ENCODE peak calls at places on chromosomes 16 and 17, in seven cellular contexts. Q is OCI-LY7, H is Peyer's patch, D is AG04449, W is BJ, K is GM23338, P is MM.1S. S is an unnamed sample.
A peak's percentile ranks its signal among the peaks of the same experiment; 100 is the strongest.

GRCh38 chr17:75130632-75131277 is 787 bp downstream of the NT5C start:
- DNase-seq in Q (peak; percentile 82), H (peak; percentile 46), D (no peak), W (no peak), K (peak; percentile 91), P (no peak), S (no peak)

GRCh38 chr16:10694830-10695229 is at the start of gene TEKT5:
- DNase-seq in Q (no peak), H (no peak), D (no peak), W (no peak), K (no peak), P (no peak), S (no peak)

GRCh38 chr17:38600416-38600815 is 5.3 kb downstream of the SRCIN1 start:
- DNase-seq in Q (no peak), H (no peak), D (no peak), W (no peak), K (no peak), P (no peak), S (no peak)

GRCh38 chr16:67177743-67178699 is 5.7 kb downstream of the MATCAP1 start:
- DNase-seq in Q (peak; percentile 53), H (peak; percentile 46), D (no peak), W (no peak), K (peak; percentile 98), P (peak; percentile 82), S (no peak)

GRCh38 chr16:4115209-4115940 is 867 bp downstream of the ADCY9 start:
- DNase-seq in Q (no peak), H (peak; percentile 34), D (no peak), W (no peak), K (peak; percentile 71), P (no peak), S (no peak)

GRCh38 chr17:70654706-70655105 is 485.4 kb downstream of the KCNJ2 start:
- DNase-seq in Q (no peak), H (no peak), D (no peak), W (no peak), K (no peak), P (no peak), S (no peak)

GRCh38 chr17:13541032-13541480 is 60.7 kb downstream of the HS3ST3A1 start:
- DNase-seq in Q (no peak), H (no peak), D (peak; percentile 95), W (peak; percentile 85), K (no peak), P (no peak), S (peak; percentile 95)

GRCh38 chr16:15482068-15482747 is 47.8 kb downstream of the BMERB1 start:
- DNase-seq in Q (no peak), H (no peak), D (peak; percentile 78), W (peak; percentile 89), K (peak; percentile 75), P (no peak), S (peak; percentile 23)

GRCh38 chr17:17084317-17084835 is 42.1 kb downstream of the MPRIP start:
- DNase-seq in Q (no peak), H (no peak), D (no peak), W (no peak), K (no peak), P (no peak), S (no peak)

GRCh38 chr16:86158688-86159360 is 259.9 kb downstream of the IRF8 start:
- DNase-seq in Q (peak; percentile 40), H (no peak), D (no peak), W (no peak), K (peak; percentile 50), P (no peak), S (no peak)

GRCh38 chr16:8510160-8510559 is 80.2 kb downstream of the TMEM114 start:
- DNase-seq in Q (no peak), H (no peak), D (no peak), W (no peak), K (no peak), P (no peak), S (no peak)

GRCh38 chr16:72749091-72749490 is 298.8 kb downstream of the ZFHX3 start:
- DNase-seq in Q (no peak), H (no peak), D (no peak), W (no peak), K (no peak), P (no peak), S (no peak)

GRCh38 chr17:45332989-45333701 is 16.3 kb upstream of the MAP3K14 start:
- DNase-seq in Q (peak; percentile 69), H (no peak), D (no peak), W (no peak), K (no peak), P (no peak), S (no peak)

GRCh38 chr17:49995055-49995738 is at the start of gene DLX3:
- DNase-seq in Q (no peak), H (peak; percentile 30), D (peak; percentile 12), W (peak; percentile 19), K (peak; percentile 93), P (no peak), S (peak; percentile 32)

GRCh38 chr16:88454315-88455057 is 1.4 kb downstream of the ZFPM1 start:
- DNase-seq in Q (peak; percentile 59), H (peak; percentile 54), D (no peak), W (no peak), K (peak; percentile 47), P (peak; percentile 70), S (no peak)

GRCh38 chr16:30903002-30903401 is 6.6 kb downstream of the CTF1 start:
- DNase-seq in Q (no peak), H (no peak), D (no peak), W (no peak), K (no peak), P (no peak), S (no peak)
- H3K4me3 ChIP-seq in Q (no peak overlapping the region), H (no peak overlapping the region), D (no peak overlapping the region), W (no peak overlapping the region), K (peak overlapping the region; percentile 68), P (no peak overlapping the region), S (no peak overlapping the region)

GRCh38 chr17:76844846-76845245 is 23.4 kb upstream of the MGAT5B start:
- DNase-seq in Q (peak; percentile 64), H (no peak), D (no peak), W (no peak), K (no peak), P (no peak), S (no peak)

GRCh38 chr17:76845524-76845923 is 22.7 kb upstream of the MGAT5B start:
- DNase-seq in Q (no peak), H (no peak), D (no peak), W (no peak), K (no peak), P (no peak), S (no peak)

GRCh38 chr17:76841776-76842405 is 26.3 kb upstream of the MGAT5B start:
- DNase-seq in Q (peak; percentile 65), H (no peak), D (no peak), W (no peak), K (peak; percentile 55), P (no peak), S (no peak)

GRCh38 chr17:76844485-76844829 is 23.7 kb upstream of the MGAT5B start:
- DNase-seq in Q (no peak), H (no peak), D (no peak), W (no peak), K (no peak), P (no peak), S (no peak)

DNA sequence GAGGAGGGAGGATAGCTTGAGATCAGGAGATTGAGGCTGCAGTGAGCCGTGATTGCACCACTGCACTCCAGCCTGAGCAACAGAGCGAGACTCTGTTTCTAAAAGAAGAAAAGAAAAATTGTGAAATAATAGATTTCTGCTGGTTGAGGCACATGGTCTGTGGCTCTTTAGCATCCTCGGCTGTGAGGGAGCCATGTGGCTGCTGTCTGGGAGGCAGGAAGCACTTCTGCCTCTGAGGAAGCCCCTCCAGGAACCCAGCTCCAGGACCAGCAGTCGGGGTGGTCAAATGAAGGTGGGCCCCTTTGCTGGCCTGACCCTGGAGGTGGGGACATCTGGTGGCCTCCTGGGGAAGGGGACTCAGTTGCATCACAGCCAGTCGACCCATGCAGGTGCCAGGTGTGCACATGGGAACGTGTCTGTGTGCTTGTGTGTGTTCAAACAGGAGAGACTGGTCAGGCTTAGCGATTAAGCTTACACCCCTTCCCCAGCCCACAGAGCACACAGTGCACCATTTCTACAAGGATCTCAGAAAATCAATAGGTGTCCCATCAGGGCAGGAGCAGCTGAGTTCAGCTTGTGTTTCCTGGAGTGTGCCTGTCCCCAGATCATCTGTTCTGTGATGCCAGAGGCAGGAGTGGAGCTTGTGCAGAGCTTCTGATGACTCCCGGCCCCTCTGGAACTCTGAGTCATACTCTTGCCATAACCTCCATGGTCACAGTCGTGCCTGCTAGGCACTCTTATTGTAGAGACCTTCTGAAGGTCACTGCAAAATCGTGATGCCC is 24.3 kb upstream of the MGAT5B start:
- DNase-seq in Q (peak; percentile 92), H (no peak), D (no peak), W (no peak), K (no peak), P (no peak), S (no peak)
- TF ChIP-seq CTCF in Q (peak; percentile 72), H (no peak), D (no peak), W (no peak), K (peak; percentile 45), P (no peak), S (no peak)

GRCh38 chr17:12406623-12407228 is 259.0 kb upstream of the MYOCD start:
- DNase-seq in Q (no peak), H (no peak), D (no peak), W (no peak), K (no peak), P (no peak), S (no peak)

GRCh38 chr17:12415031-12415430 is 250.7 kb upstream of the MYOCD start:
- DNase-seq in Q (no peak), H (no peak), D (peak; percentile 44), W (peak; percentile 26), K (peak; percentile 56), P (no peak), S (no peak)

GRCh38 chr17:12407495-12407894 is 258.2 kb upstream of the MYOCD start:
- DNase-seq in Q (no peak), H (no peak), D (no peak), W (no peak), K (no peak), P (no peak), S (no peak)

GRCh38 chr17:12409082-12409481 is 256.6 kb upstream of the MYOCD start:
- DNase-seq in Q (no peak), H (no peak), D (no peak), W (no peak), K (no peak), P (no peak), S (no peak)

GRCh38 chr17:12410721-12411120 is 255.0 kb upstream of the MYOCD start:
- DNase-seq in Q (no peak), H (no peak), D (no peak), W (no peak), K (no peak), P (no peak), S (no peak)
- H3K4me3 ChIP-seq in Q (no peak overlapping the region), H (no peak overlapping the region), D (no peak overlapping the region), W (no peak overlapping the region), K (no peak overlapping the region), P (no peak overlapping the region), S (no peak overlapping the region)

DNA sequence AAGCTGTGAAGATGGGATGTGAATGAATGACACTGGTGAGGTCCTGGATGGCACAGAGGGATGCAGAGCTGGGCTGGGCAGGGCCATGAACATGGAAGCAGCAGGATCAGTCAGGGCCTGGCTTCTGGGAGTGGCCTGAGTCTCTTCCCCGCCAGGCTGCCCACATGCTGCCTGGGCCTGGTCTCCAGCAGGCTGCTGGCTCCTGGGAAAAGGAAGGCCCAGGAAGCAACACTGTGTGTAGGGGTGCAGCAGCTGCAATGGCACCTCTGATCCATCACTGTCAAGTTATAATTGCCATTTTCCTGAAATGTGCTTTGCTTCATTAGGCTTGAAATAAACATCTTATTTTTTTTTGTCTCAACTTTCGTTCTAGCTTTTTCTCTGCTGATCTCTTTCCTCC is 260.2 kb upstream of the N4BP1 start:
- DNase-seq in Q (no peak), H (no peak), D (no peak), W (no peak), K (no peak), P (no peak), S (no peak)
- TF ChIP-seq CTCF in Q (no peak), H (no peak), D (no peak), W (no peak), K (no peak), P (no peak), S (no peak)

S was measured in retinal pigment epithelial cell.